ENCODE peak calls at places on chromosome 1, in five cellular contexts. D, J, S, B and P are unnamed samples.

GRCh38 chr1:227428803-227429202 is 110.5 kb upstream of the CDC42BPA start:
- DNase-seq in J (no peak), B (peak; percentile 44), D (peak; percentile 83), S (peak; percentile 32), P (peak; percentile 38)

GRCh38 chr1:75787524-75787923 is 1.5 kb downstream of the RABGGTB start:
- DNase-seq in B (no peak), S (no peak), D (no peak), J (no peak), P (no peak)

GRCh38 chr1:1442069-1442770 is 6.7 kb downstream of the VWA1 start:
- DNase-seq in D (no peak), S (no peak), J (no peak), B (no peak), P (no peak)

GRCh38 chr1:19374926-19375325 is 62.8 kb downstream of the SLC66A1 start:
- DNase-seq in J (no peak), B (peak; percentile 81), D (no peak), S (no peak), P (no peak)

GRCh38 chr1:37793773-37794371 is at the start of gene MANEAL:
- DNase-seq in J (no peak), B (peak; percentile 54), D (peak; percentile 63), S (peak; percentile 79), P (peak; percentile 47)

GRCh38 chr1:71785470-71785869 is 496.9 kb downstream of the NEGR1 start:
- DNase-seq in J (no peak), S (peak; percentile 17), B (peak; percentile 24), D (no peak), P (no peak)

GRCh38 chr1:205579711-205580110 is 52.1 kb downstream of the ELK4 start:
- DNase-seq in B (no peak), S (no peak), J (no peak), D (no peak), P (no peak)

GRCh38 chr1:198423701-198424100 is 116.8 kb downstream of the ATP6V1G3 start:
- DNase-seq in B (no peak), D (no peak), J (no peak), S (no peak), P (no peak)

GRCh38 chr1:225772323-225772768 is 5.3 kb upstream of the SRP9 start:
- DNase-seq in J (no peak), B (peak; percentile 81), D (peak; percentile 98), S (peak; percentile 94), P (peak; percentile 88)

GRCh38 chr1:180917306-180918065 is 4.8 kb downstream of the KIAA1614 start:
- DNase-seq in B (peak; percentile 89), J (no peak), S (no peak), D (no peak), P (no peak)

GRCh38 chr1:6538958-6539357 is 15.4 kb downstream of the NOL9 start:
- DNase-seq in J (no peak), S (no peak), B (peak; percentile 52), D (no peak), P (no peak)

GRCh38 chr1:82225407-82226197 is 424.9 kb downstream of the ADGRL2 start:
- DNase-seq in S (no peak), B (peak; percentile 5), D (no peak), J (no peak), P (no peak)

GRCh38 chr1:18606443-18607288 is 24.0 kb upstream of the PAX7 start:
- DNase-seq in J (no peak), D (peak; percentile 6), S (no peak), B (no peak), P (no peak)

GRCh38 chr1:153465728-153466625 is 5.5 kb upstream of the S100A7 start:
- DNase-seq in J (peak; percentile 38), S (peak; percentile 50), D (peak; percentile 77), B (peak; percentile 16), P (peak; percentile 77)

GRCh38 chr1:228374711-228375577 is 31.7 kb downstream of the TRIM11 start:
- DNase-seq in D (no peak), J (no peak), S (no peak), B (peak; percentile 94), P (no peak)

GRCh38 chr1:183891158-183891557 is 86.2 kb downstream of the RGL1 start:
- DNase-seq in D (no peak), B (no peak), J (no peak), S (no peak), P (no peak)

GRCh38 chr1:55311057-55311631 is 96.0 kb upstream of the USP24 start:
- DNase-seq in S (no peak), B (peak; percentile 39), J (no peak), D (no peak), P (no peak)

GRCh38 chr1:180269848-180270766 is 40.0 kb downstream of the LHX4 start:
- DNase-seq in S (peak; percentile 71), B (no peak), J (no peak), D (peak; percentile 40), P (no peak)

GRCh38 chr1:53754484-53755312 is 15.7 kb upstream of the GLIS1 start:
- DNase-seq in J (no peak), D (peak; percentile 46), S (peak; percentile 75), B (peak; percentile 71), P (peak; percentile 39)

GRCh38 chr1:8598783-8599182 is 218.7 kb downstream of the RERE start:
- DNase-seq in J (no peak), B (no peak), S (peak; percentile 18), D (no peak), P (no peak)

GRCh38 chr1:39224295-39224829 is 19.9 kb downstream of the MACF1 start:
- DNase-seq in D (no peak), S (no peak), B (no peak), J (no peak), P (no peak)

GRCh38 chr1:67824771-67825170 is 8.5 kb downstream of the GNG12 start:
- DNase-seq in B (no peak), S (no peak), D (no peak), J (no peak), P (no peak)

GRCh38 chr1:210942513-210942912 is 191.4 kb downstream of the KCNH1 start:
- DNase-seq in J (no peak), B (no peak), D (no peak), S (no peak), P (no peak)

GRCh38 chr1:91778964-91779363 is 107.0 kb downstream of the TGFBR3 start:
- DNase-seq in S (no peak), D (no peak), J (no peak), B (no peak), P (no peak)

GRCh38 chr1:91777630-91778300 is 108.2 kb downstream of the TGFBR3 start:
- DNase-seq in D (no peak), S (peak; percentile 31), J (no peak), B (no peak), P (no peak)

GRCh38 chr1:91781371-91781825 is 104.6 kb downstream of the TGFBR3 start:
- DNase-seq in S (peak; percentile 58), D (no peak), J (no peak), B (peak; percentile 83), P (no peak)

GRCh38 chr1:91777196-91777595 is 108.8 kb downstream of the TGFBR3 start:
- DNase-seq in J (no peak), B (no peak), D (no peak), S (no peak), P (no peak)

DNA sequence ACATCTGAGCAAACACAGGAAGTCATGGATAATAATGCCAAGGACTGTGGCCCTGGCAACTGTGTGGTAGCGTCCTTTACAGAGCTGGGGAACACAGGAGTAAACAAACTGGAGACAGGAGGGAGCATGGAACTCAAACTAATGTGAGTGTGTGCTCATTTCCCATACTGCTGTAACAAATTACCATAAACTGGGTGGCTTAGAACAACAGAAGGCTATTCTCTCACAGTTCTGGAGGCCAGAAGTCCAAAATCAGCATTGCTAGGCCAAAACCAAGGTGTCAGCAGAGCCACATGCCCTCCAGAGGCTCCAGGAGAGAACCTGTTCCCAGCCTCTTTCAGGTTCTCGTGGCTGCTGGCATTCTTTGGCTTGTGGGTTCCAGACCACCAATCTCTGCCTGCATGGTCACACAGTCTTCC is 106.3 kb downstream of the TGFBR3 start:
- DNase-seq in J (no peak), B (no peak), S (no peak), D (no peak), P (no peak)
- TF ChIP-seq CTCF in J (no peak), B (no peak), S (no peak), D (no peak), P (no peak)

GRCh38 chr1:157136133-157136532 is 2.1 kb downstream of the ETV3 start:
- DNase-seq in D (peak; percentile 19), S (peak; percentile 53), J (no peak), B (no peak), P (no peak)

GRCh38 chr1:157135070-157135469 is 3.1 kb downstream of the ETV3 start:
- DNase-seq in J (no peak), D (no peak), S (no peak), B (no peak), P (no peak)

GRCh38 chr1:157133431-157133830 is 4.8 kb downstream of the ETV3 start:
- DNase-seq in S (no peak), B (no peak), D (no peak), J (no peak), P (no peak)

GRCh38 chr1:157135646-157136045 is 2.5 kb downstream of the ETV3 start:
- DNase-seq in J (no peak), S (no peak), B (peak; percentile 15), D (no peak), P (no peak)

DNA sequence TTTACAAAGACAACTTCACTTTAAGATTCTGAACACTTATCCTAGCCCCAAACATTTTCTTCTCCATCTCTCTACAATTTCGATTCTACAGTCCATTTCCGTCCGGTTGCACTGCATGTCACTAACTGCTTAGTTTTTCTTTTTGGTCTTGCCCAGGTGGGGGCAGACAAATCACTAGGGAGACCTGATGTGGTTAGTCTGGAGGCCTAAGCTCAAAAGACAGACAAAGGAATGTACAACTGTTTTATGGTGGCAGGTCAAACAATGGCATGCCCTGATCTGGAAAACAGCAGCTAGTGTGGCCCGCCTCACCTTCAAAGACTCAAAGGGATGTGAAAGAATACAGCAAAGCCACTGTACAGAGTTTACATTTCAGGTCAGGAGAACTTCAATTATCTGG is 3.8 kb downstream of the ETV3 start:
- DNase-seq in D (no peak), J (no peak), S (no peak), B (no peak), P (no peak)
- TF ChIP-seq CTCF in D (no peak), J (no peak), S (no peak), B (no peak), P (no peak)

GRCh38 chr1:229432905-229433304 is 989 bp downstream of the ACTA1 start:
- DNase-seq in S (no peak), D (no peak), J (no peak), B (no peak), P (no peak)
- TF ChIP-seq CTCF in S (no peak), D (no peak), J (no peak), B (no peak), P (no peak)

DNA sequence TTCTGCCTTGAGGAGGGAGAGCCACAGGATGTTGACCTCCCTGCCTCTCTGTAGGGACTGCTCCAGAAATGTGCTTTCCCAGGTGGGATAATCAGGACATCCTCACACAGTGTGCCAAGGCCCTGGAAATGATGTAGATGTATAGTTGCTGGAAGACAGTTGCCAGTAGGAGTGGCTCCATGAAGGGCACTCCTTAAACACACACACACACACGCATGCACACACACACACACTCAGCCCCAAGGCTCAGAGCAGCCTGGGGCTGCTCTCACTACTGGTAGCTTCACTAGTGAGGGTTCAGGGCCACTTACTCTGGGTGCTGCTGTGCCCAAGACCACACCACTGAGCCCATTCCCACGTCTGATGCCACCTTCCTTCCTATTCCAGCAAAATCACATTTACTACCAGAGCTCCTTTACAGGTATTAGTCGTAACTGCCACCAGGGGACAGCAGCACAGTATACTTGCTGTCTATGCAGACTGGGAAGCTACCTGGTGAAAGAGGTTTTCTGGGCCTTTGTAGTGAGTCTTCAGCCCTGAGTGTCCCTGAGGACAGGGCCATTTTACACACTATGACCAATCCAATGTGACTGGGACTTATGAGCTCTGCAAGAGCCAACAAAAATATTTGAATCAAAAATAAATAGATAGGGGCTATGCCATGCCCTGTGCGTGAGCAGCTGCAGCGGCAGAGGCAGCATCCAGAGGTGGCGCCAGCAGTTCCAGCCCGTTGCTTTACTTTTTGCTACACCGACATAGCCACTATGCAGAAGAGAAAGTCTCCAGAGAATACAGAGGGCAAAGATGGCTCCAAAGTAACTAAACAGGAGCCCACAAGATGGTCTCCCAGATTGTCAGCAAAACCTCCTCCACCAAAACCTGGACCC is 15.0 kb downstream of the CRNN start:
- DNase-seq in S (no peak), D (peak; percentile 58), B (peak; percentile 12), J (no peak), P (peak; percentile 38)
- TF ChIP-seq CTCF in S (no peak), D (peak; percentile 65), B (peak; percentile 47), J (no peak), P (peak; percentile 54)